ENCODE peak calls at places on chromosomes 5 and 9, in seven cellular contexts. K, P, R, A, G, E and S are unnamed samples. For H3K4me1, the result is how much of the 10 kb centered on the place peaks cover.

GRCh38 chr9:120909904-120910303 is 16.7 kb downstream of the TRAF1 start:
- DNase-seq in G (no peak), P (peak), A (no peak), R (no peak), E (no peak), K (no peak), S (no peak)

GRCh38 chr9:6415266-6415665 is 2.3 kb downstream of the UHRF2 start:
- DNase-seq in E (no peak), G (peak), A (no peak), P (no peak), R (no peak), K (no peak), S (no peak)

GRCh38 chr5:65924366-65925093 is 1.8 kb upstream of the ERBIN start:
- DNase-seq in G (peak), R (no peak), E (no peak), A (no peak), P (peak), K (no peak), S (no peak)

GRCh38 chr9:13728917-13729811 is 449.7 kb upstream of the MPDZ start:
- DNase-seq in R (peak), K (no peak), A (no peak), G (no peak), E (no peak), P (peak), S (no peak)

GRCh38 chr5:72106922-72107873 is at the start of gene MAP1B:
- DNase-seq in R (peak), A (peak), E (no peak), G (peak), P (peak), K (peak), S (peak)

GRCh38 chr9:98034593-98035546 is 21.7 kb upstream of the NANS start:
- DNase-seq in R (peak), G (peak), A (peak), P (peak), K (peak), E (peak), S (peak)

GRCh38 chr9:124551472-124552339 is 44.5 kb upstream of the NR5A1 start:
- DNase-seq in E (no peak), G (peak), A (peak), P (peak), K (peak), R (peak), S (no peak)

GRCh38 chr5:91706785-91707520 is 323.8 kb upstream of the ARRDC3 start:
- DNase-seq in E (no peak), K (no peak), G (no peak), R (no peak), A (no peak), P (no peak), S (no peak)

GRCh38 chr9:100426532-100427365 is at the start of gene MSANTD3:
- DNase-seq in K (peak), R (peak), P (peak), E (no peak), A (peak), G (peak), S (peak)

GRCh38 chr9:85040141-85040540 is 370.6 kb downstream of the NTRK2 start:
- DNase-seq in R (no peak), K (peak), P (no peak), A (no peak), E (no peak), G (no peak), S (no peak)

GRCh38 chr5:101653996-101654395 is 642.1 kb downstream of the SLCO4C1 start:
- DNase-seq in P (peak), K (no peak), A (no peak), G (no peak), R (no peak), E (no peak), S (no peak)

GRCh38 chr5:87944553-87945320 is 323.9 kb downstream of the TMEM161B start:
- DNase-seq in K (peak), A (peak), G (no peak), E (no peak), P (no peak), R (no peak), S (no peak)

GRCh38 chr9:2663886-2664674 is 42.5 kb downstream of the VLDLR start:
- DNase-seq in K (no peak), E (no peak), G (no peak), P (no peak), R (no peak), A (no peak), S (no peak)

GRCh38 chr9:132125361-132125760 is 36.5 kb upstream of the NTNG2 start:
- DNase-seq in G (no peak), E (no peak), K (no peak), R (no peak), P (no peak), A (peak), S (no peak)

GRCh38 chr9:89477811-89478583 is 19.9 kb downstream of the SEMA4D start:
- DNase-seq in K (no peak), A (no peak), G (no peak), P (peak), R (peak), E (no peak), S (no peak)

GRCh38 chr5:176365663-176366574 is 632 bp downstream of the ARL10 start:
- DNase-seq in P (no peak), A (peak), E (no peak), K (peak), G (no peak), R (peak), S (peak)

GRCh38 chr5:139863361-139863760 is 67.8 kb downstream of the PSD2 start:
- DNase-seq in E (no peak), A (no peak), G (no peak), K (no peak), R (no peak), P (no peak), S (peak)

DNA sequence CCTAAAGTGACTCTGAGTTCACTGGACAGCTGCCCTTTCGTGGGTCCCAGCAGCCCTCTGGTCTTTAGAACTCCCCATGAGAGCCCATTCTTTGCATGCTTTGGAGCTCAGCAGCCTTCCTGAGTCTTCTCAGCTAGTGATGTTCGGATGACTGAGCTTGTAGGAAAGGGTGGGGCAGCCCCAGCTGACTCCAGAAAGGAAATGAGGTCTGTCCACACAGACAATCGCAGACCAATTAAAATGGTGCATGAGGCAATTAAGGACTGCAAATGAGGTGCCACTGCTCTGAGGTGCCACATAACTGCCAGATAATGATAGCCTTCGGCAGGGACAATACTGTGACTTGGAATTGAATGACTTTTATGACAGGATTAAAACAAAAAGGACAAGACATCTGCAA is 25.4 kb upstream of the TOMM5 start:
- DNase-seq in R (peak), G (no peak), A (no peak), E (no peak), P (peak), K (peak), S (no peak)
- H3K9ac ChIP-seq in R (no peak), G (no peak), A (no peak), E (no peak), P (no peak), K (no peak), S (no peak)

DNA sequence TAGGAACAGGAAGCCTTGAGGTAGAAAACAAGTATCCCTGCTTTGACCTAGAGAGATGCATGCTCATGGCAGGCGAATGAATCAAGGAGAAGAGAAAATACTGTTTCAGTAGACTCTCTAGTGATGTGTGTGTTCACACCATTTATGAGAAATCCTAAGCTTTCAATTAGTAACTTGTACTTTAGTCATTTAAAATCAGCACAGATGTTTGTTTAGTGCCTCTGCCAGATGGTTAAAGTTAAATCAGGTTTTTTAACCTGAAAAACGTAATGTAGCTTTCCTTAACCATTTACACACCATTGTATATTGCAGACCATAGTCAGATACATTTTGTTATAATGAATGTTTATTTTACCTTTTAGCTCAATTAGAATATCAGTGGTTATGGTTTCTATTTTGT is 5.0 kb downstream of the TJP2 start:
- DNase-seq in R (no peak), A (no peak), E (no peak), G (no peak), K (no peak), P (no peak), S (no peak)
- H3K4me1 ChIP-seq in R (under half), A (under half), E (half or more), G (under half), K (under half), P (half or more), S (under half)

GRCh38 chr5:126552614-126553013 is 42.4 kb downstream of the ALDH7A1 start:
- DNase-seq in A (no peak), R (peak), G (no peak), P (no peak), E (no peak), K (no peak), S (no peak)
- TF ChIP-seq CTCF in A (no peak), R (no peak), G (no peak), P (no peak), E (no peak), K (no peak), S (no peak)

DNA sequence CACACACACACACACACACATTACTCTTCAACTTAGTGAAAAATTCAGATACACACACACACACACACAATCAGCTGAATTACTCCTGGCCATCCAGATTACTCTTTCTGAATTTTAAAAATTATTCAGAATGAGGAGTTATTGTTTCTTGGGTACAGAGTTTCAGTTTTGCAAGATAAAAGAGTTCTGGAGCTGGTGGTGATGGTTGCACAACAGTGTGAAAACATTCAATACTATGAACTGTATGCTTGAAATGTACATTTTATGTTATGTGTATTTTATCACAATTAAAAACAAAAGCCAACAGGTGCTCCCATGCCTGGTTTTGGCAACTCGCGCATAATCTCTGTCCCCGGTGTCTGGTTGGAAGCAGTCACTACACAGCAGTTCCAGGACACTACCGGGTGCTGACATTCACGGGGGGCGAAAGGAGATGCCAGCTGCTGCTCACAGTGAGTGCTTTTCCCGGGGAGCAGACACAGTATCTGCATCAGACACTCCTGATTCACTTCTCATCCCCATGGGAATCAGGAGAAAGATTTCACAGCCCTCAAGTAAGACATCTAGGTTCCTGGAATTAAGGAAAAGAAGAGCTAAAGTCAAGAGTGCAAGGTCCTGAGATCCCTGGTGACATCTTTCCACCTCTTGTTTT is 55.7 kb downstream of the LHFPL2 start:
- DNase-seq in A (no peak), G (no peak), E (no peak), K (no peak), R (no peak), P (no peak), S (no peak)
- H3K9ac ChIP-seq in A (no peak), G (no peak), E (no peak), K (no peak), R (no peak), P (peak), S (no peak)